ENCODE peak calls at places on chromosomes 6 and 20, in nine cellular contexts. B, C, E, D, N, W, S, Z and U are unnamed samples.

GRCh38 chr20:57685134-57685851 is 24.5 kb downstream of the PMEPA1 start:
- DNase-seq in N (no peak), B (no peak), D (peak), Z (no peak), E (no peak), W (no peak), C (no peak), S (no peak), U (no peak)

GRCh38 chr6:36765943-36766648 is 68.5 kb downstream of the RAB44 start:
- DNase-seq in D (peak), W (peak), E (peak), N (peak), B (peak), S (peak), C (peak), Z (peak), U (peak)

GRCh38 chr6:74749211-74750142 is 456.4 kb downstream of the COL12A1 start:
- DNase-seq in B (no peak), W (no peak), D (no peak), N (peak), E (no peak), C (no peak), S (no peak), Z (no peak), U (no peak)

GRCh38 chr20:35093245-35093884 is 758 bp upstream of the TRPC4AP start:
- DNase-seq in B (no peak), W (no peak), E (no peak), N (no peak), S (no peak), D (peak), Z (no peak), C (peak), U (no peak)

GRCh38 chr6:56002336-56002735 is 126.9 kb upstream of the BMP5 start:
- DNase-seq in N (no peak), S (no peak), B (no peak), E (no peak), W (no peak), C (no peak), Z (no peak), D (no peak), U (no peak)

GRCh38 chr20:9332783-9333482 is 181.5 kb upstream of the LAMP5 start:
- DNase-seq in W (no peak), Z (no peak), B (no peak), D (peak), E (no peak), N (no peak), C (no peak), S (no peak), U (no peak)

GRCh38 chr6:33279971-33280511 is 3.1 kb downstream of the B3GALT4 start:
- DNase-seq in E (no peak), N (no peak), S (peak), B (no peak), D (peak), Z (no peak), C (peak), W (no peak), U (no peak)

GRCh38 chr20:9609892-9610502 is 95.6 kb downstream of the LAMP5 start:
- DNase-seq in B (no peak), D (peak), Z (no peak), N (peak), C (peak), W (no peak), S (peak), E (peak), U (peak)

GRCh38 chr6:75493400-75494064 is at the start of gene FILIP1:
- DNase-seq in W (no peak), C (peak), Z (peak), D (no peak), B (no peak), S (peak), N (no peak), E (no peak), U (no peak)